ENCODE peak calls at places on chromosomes 2 and 18, in six cellular contexts. R is H9, J is mesenchymal stem cell, D is IMR-90, E is trophoblast cell, P is H1. M is an unnamed sample.

GRCh38 chr2:73859721-73860586 is 31.2 kb downstream of the STAMBP start:
- DNase-seq in R (no peak), J (peak; percentile 89), D (peak; percentile 97), E (peak; percentile 7), P (no peak), M (no peak)

GRCh38 chr18:58784601-58785137 is 80.0 kb upstream of the ZNF532 start:
- DNase-seq in R (peak; percentile 50), J (peak; percentile 37), D (no peak), E (peak; percentile 42), P (no peak), M (no peak)

GRCh38 chr2:109340381-109340780 is 211.4 kb downstream of the SH3RF3 start:
- DNase-seq in R (no peak), J (no peak), D (no peak), E (no peak), P (peak; percentile 10), M (no peak)

GRCh38 chr18:50989711-50990110 is 21.9 kb downstream of the ELAC1 start:
- DNase-seq in R (no peak), J (no peak), D (no peak), E (no peak), P (no peak), M (no peak)

GRCh38 chr2:152134488-152135280 is 35.8 kb upstream of the CACNB4 start:
- DNase-seq in R (no peak), J (peak; percentile 34), D (peak; percentile 68), E (no peak), P (no peak), M (no peak)

GRCh38 chr18:36176177-36176584 is 11.1 kb upstream of the MOCOS start:
- DNase-seq in R (no peak), J (no peak), D (no peak), E (peak; percentile 44), P (no peak), M (no peak)

GRCh38 chr2:160952462-160952861 is 207.8 kb upstream of the TANK start:
- DNase-seq in R (no peak), J (no peak), D (peak; percentile 55), E (no peak), P (no peak), M (no peak)

GRCh38 chr18:52750995-52751394 is 411.0 kb downstream of the DCC start:
- DNase-seq in R (no peak), J (no peak), D (no peak), E (no peak), P (no peak), M (no peak)

GRCh38 chr2:21415234-21415633 is 291.5 kb downstream of the TDRD15 start:
- DNase-seq in R (peak; percentile 59), J (no peak), D (no peak), E (no peak), P (no peak), M (no peak)

GRCh38 chr18:45930953-45931352 is 36.2 kb downstream of the EPG5 start:
- DNase-seq in R (no peak), J (no peak), D (no peak), E (no peak), P (no peak), M (no peak)

GRCh38 chr2:136796339-136796738 is 31.0 kb downstream of the THSD7B start:
- DNase-seq in R (no peak), J (no peak), D (no peak), E (no peak), P (no peak), M (no peak)

GRCh38 chr2:151976945-151977353 is 121.9 kb downstream of the CACNB4 start:
- DNase-seq in R (no peak), J (no peak), D (no peak), E (peak; percentile 16), P (no peak), M (no peak)

GRCh38 chr2:86468162-86469033 is 27.2 kb downstream of the KDM3A start:
- DNase-seq in R (no peak), J (no peak), D (no peak), E (no peak), P (no peak), M (no peak)

GRCh38 chr2:46179037-46179621 is 118.1 kb upstream of the EPAS1 start:
- DNase-seq in R (no peak), J (peak; percentile 99), D (peak; percentile 99), E (peak; percentile 98), P (no peak), M (no peak)

GRCh38 chr18:56651771-56652092 is 573 bp downstream of the WDR7 start:
- DNase-seq in R (no peak), J (no peak), D (no peak), E (no peak), P (no peak), M (no peak)

GRCh38 chr2:167103028-167103756 is 214.9 kb downstream of the XIRP2 start:
- DNase-seq in R (no peak), J (no peak), D (no peak), E (no peak), P (no peak), M (no peak)

GRCh38 chr2:181471783-181472182 is 14.6 kb downstream of the ITGA4 start:
- DNase-seq in R (no peak), J (peak; percentile 47), D (no peak), E (no peak), P (no peak), M (no peak)

GRCh38 chr2:2039826-2040225 is 291.2 kb downstream of the MYT1L start:
- DNase-seq in R (no peak), J (no peak), D (no peak), E (peak; percentile 33), P (no peak), M (no peak)

DNA sequence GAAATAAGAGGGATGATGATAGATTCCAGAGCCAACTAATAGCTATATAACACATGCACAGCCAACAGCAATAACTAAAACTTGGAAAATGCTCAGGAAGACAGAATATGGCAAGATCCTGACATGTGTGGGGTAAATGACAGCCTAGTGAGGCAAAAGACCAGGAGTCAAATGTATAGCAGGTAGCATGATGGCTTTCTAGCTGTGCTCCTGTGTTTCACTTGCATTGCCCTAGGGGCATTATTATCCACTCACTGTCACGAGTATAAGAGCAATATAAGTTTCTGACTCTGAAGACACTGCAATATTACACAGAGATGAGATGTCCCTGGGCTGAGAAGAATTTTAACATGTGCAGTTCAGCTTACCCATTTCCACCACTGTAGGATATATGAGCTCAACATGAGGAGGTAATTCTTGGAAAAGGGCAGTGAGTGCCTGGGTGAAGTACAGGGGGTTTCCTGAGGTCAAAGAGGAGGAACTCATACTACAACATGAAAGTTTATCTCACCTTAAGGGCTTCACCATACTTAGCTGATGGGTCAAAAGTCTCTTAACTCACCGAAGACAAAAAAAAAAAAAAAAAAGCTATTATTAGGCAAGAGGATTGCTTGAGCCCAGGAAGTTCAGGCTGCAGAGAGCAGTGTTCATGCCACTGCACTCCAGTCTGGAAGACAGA is 1385.6 kb upstream of the SLC39A10 start:
- DNase-seq in R (no peak), J (no peak), D (no peak), E (no peak), P (no peak), M (no peak)
- H2AFZ ChIP-seq in R (no peak overlapping the region), J (no peak overlapping the region), D (no peak overlapping the region), E (no peak overlapping the region), P (peak overlapping the region; percentile 76), M (no peak overlapping the region)

GRCh38 chr18:44238911-44239310 is 441.8 kb upstream of the SETBP1 start:
- DNase-seq in R (no peak), J (no peak), D (no peak), E (no peak), P (no peak), M (no peak)
- H3K18ac ChIP-seq in R (no peak overlapping the region), J (no peak overlapping the region), D (no peak overlapping the region), E (no peak overlapping the region), P (no peak overlapping the region), M (no peak overlapping the region)

GRCh38 chr18:49865401-49865800 is 52.1 kb upstream of the ACAA2 start:
- DNase-seq in R (no peak), J (no peak), D (no peak), E (no peak), P (no peak), M (no peak)
- H3K14ac ChIP-seq in R (no peak overlapping the region), J (no peak overlapping the region), D (no peak overlapping the region), E (no peak overlapping the region), P (no peak overlapping the region), M (no peak overlapping the region)

GRCh38 chr2:70069049-70069448 is 18.2 kb upstream of the PCBP1 start:
- DNase-seq in R (no peak), J (no peak), D (peak; percentile 6), E (no peak), P (no peak), M (no peak)
- H2AFZ ChIP-seq in R (no peak overlapping the region), J (no peak overlapping the region), D (no peak overlapping the region), E (no peak overlapping the region), P (no peak overlapping the region), M (no peak overlapping the region)